ENCODE peak calls at places on chromosomes 5 and 9, in five cellular contexts. One of them, this sample, is unnamed.
A peak's percentile ranks its signal among the peaks of the same experiment; 100 is the strongest.

GRCh38 chr9:6348766-6349165 is 20.6 kb downstream of the TPD52L3 start:
- DNase-seq in stimulated activated CD8-positive, alpha-beta memory T cell treated with anti-CD3 and anti-CD28 coated beads, Interleukin-12 subunit alpha, Interleukin-12 subunit beta, amount 100 ng/mL, for 1 hour: no peak
- DNase-seq in effector memory CD8-positive, alpha-beta T cell: no peak
- DNase-seq in cardiac fibroblast: no peak
- DNase-seq in NCI-H446: no peak
- DNase-seq in this sample: no peak

GRCh38 chr9:16602494-16602893 is 268.0 kb downstream of the BNC2 start:
- DNase-seq in stimulated activated CD8-positive, alpha-beta memory T cell treated with anti-CD3 and anti-CD28 coated beads, Interleukin-12 subunit alpha, Interleukin-12 subunit beta, amount 100 ng/mL, for 1 hour: no peak
- DNase-seq in cardiac fibroblast: no peak
- DNase-seq in NCI-H446: no peak
- DNase-seq in effector memory CD8-positive, alpha-beta T cell: no peak
- DNase-seq in this sample: no peak

GRCh38 chr5:147051193-147051592 is 172.6 kb upstream of the PPP2R2B start:
- DNase-seq in effector memory CD8-positive, alpha-beta T cell: no peak
- DNase-seq in cardiac fibroblast: no peak
- DNase-seq in stimulated activated CD8-positive, alpha-beta memory T cell treated with anti-CD3 and anti-CD28 coated beads, Interleukin-12 subunit alpha, Interleukin-12 subunit beta, amount 100 ng/mL, for 1 hour: no peak
- DNase-seq in NCI-H446: no peak
- DNase-seq in this sample: no peak

GRCh38 chr9:83432877-83433276 is 105.3 kb downstream of the FRMD3 start:
- DNase-seq in stimulated activated CD8-positive, alpha-beta memory T cell treated with anti-CD3 and anti-CD28 coated beads, Interleukin-12 subunit alpha, Interleukin-12 subunit beta, amount 100 ng/mL, for 1 hour: no peak
- DNase-seq in cardiac fibroblast: no peak
- DNase-seq in effector memory CD8-positive, alpha-beta T cell: no peak
- DNase-seq in NCI-H446: no peak
- DNase-seq in this sample: no peak

GRCh38 chr9:82957526-82958379 is 105.2 kb downstream of the RASEF start:
- DNase-seq in NCI-H446: peak; percentile 51
- DNase-seq in cardiac fibroblast: no peak
- DNase-seq in effector memory CD8-positive, alpha-beta T cell: no peak
- DNase-seq in stimulated activated CD8-positive, alpha-beta memory T cell treated with anti-CD3 and anti-CD28 coated beads, Interleukin-12 subunit alpha, Interleukin-12 subunit beta, amount 100 ng/mL, for 1 hour: no peak
- DNase-seq in this sample: no peak

GRCh38 chr9:13322828-13323550 is 43.5 kb upstream of the MPDZ start:
- DNase-seq in NCI-H446: peak; percentile 100
- DNase-seq in effector memory CD8-positive, alpha-beta T cell: no peak
- DNase-seq in cardiac fibroblast: no peak
- DNase-seq in stimulated activated CD8-positive, alpha-beta memory T cell treated with anti-CD3 and anti-CD28 coated beads, Interleukin-12 subunit alpha, Interleukin-12 subunit beta, amount 100 ng/mL, for 1 hour: no peak
- DNase-seq in this sample: no peak

GRCh38 chr9:110128664-110129329 is 79.2 kb downstream of the C9orf152 start:
- DNase-seq in effector memory CD8-positive, alpha-beta T cell: no peak
- DNase-seq in stimulated activated CD8-positive, alpha-beta memory T cell treated with anti-CD3 and anti-CD28 coated beads, Interleukin-12 subunit alpha, Interleukin-12 subunit beta, amount 100 ng/mL, for 1 hour: no peak
- DNase-seq in NCI-H446: no peak
- DNase-seq in cardiac fibroblast: peak; percentile 22
- DNase-seq in this sample: peak; percentile 63

GRCh38 chr9:742914-743594 is 98.4 kb upstream of the DMRT1 start:
- DNase-seq in effector memory CD8-positive, alpha-beta T cell: no peak
- DNase-seq in NCI-H446: no peak
- DNase-seq in stimulated activated CD8-positive, alpha-beta memory T cell treated with anti-CD3 and anti-CD28 coated beads, Interleukin-12 subunit alpha, Interleukin-12 subunit beta, amount 100 ng/mL, for 1 hour: no peak
- DNase-seq in cardiac fibroblast: no peak
- DNase-seq in this sample: no peak

GRCh38 chr5:168288349-168289245 is 2.8 kb upstream of the WWC1 start:
- DNase-seq in NCI-H446: no peak
- DNase-seq in effector memory CD8-positive, alpha-beta T cell: no peak
- DNase-seq in cardiac fibroblast: no peak
- DNase-seq in stimulated activated CD8-positive, alpha-beta memory T cell treated with anti-CD3 and anti-CD28 coated beads, Interleukin-12 subunit alpha, Interleukin-12 subunit beta, amount 100 ng/mL, for 1 hour: no peak
- DNase-seq in this sample: no peak

GRCh38 chr9:10268500-10269485 is 344.0 kb downstream of the PTPRD start:
- DNase-seq in effector memory CD8-positive, alpha-beta T cell: no peak
- DNase-seq in stimulated activated CD8-positive, alpha-beta memory T cell treated with anti-CD3 and anti-CD28 coated beads, Interleukin-12 subunit alpha, Interleukin-12 subunit beta, amount 100 ng/mL, for 1 hour: no peak
- DNase-seq in cardiac fibroblast: peak; percentile 46
- DNase-seq in NCI-H446: peak; percentile 91
- DNase-seq in this sample: no peak

GRCh38 chr9:128703616-128704355 is 1.5 kb downstream of the PKN3 start:
- DNase-seq in cardiac fibroblast: no peak
- DNase-seq in NCI-H446: no peak
- DNase-seq in stimulated activated CD8-positive, alpha-beta memory T cell treated with anti-CD3 and anti-CD28 coated beads, Interleukin-12 subunit alpha, Interleukin-12 subunit beta, amount 100 ng/mL, for 1 hour: no peak
- DNase-seq in effector memory CD8-positive, alpha-beta T cell: no peak
- DNase-seq in this sample: no peak

GRCh38 chr5:73381587-73382411 is 66.8 kb downstream of the FOXD1 start:
- DNase-seq in cardiac fibroblast: no peak
- DNase-seq in NCI-H446: no peak
- DNase-seq in stimulated activated CD8-positive, alpha-beta memory T cell treated with anti-CD3 and anti-CD28 coated beads, Interleukin-12 subunit alpha, Interleukin-12 subunit beta, amount 100 ng/mL, for 1 hour: no peak
- DNase-seq in effector memory CD8-positive, alpha-beta T cell: no peak
- DNase-seq in this sample: no peak

GRCh38 chr5:158289967-158290366 is 431.0 kb upstream of the CLINT1 start:
- DNase-seq in cardiac fibroblast: no peak
- DNase-seq in stimulated activated CD8-positive, alpha-beta memory T cell treated with anti-CD3 and anti-CD28 coated beads, Interleukin-12 subunit alpha, Interleukin-12 subunit beta, amount 100 ng/mL, for 1 hour: no peak
- DNase-seq in effector memory CD8-positive, alpha-beta T cell: no peak
- DNase-seq in NCI-H446: no peak
- DNase-seq in this sample: no peak

GRCh38 chr5:115558388-115558956 is 13.9 kb upstream of the FEM1C start:
- DNase-seq in NCI-H446: no peak
- DNase-seq in stimulated activated CD8-positive, alpha-beta memory T cell treated with anti-CD3 and anti-CD28 coated beads, Interleukin-12 subunit alpha, Interleukin-12 subunit beta, amount 100 ng/mL, for 1 hour: no peak
- DNase-seq in effector memory CD8-positive, alpha-beta T cell: no peak
- DNase-seq in cardiac fibroblast: peak; percentile 65
- DNase-seq in this sample: no peak

GRCh38 chr5:171898379-171898778 is 108.1 kb downstream of the FBXW11 start:
- DNase-seq in effector memory CD8-positive, alpha-beta T cell: no peak
- DNase-seq in stimulated activated CD8-positive, alpha-beta memory T cell treated with anti-CD3 and anti-CD28 coated beads, Interleukin-12 subunit alpha, Interleukin-12 subunit beta, amount 100 ng/mL, for 1 hour: no peak
- DNase-seq in cardiac fibroblast: no peak
- DNase-seq in NCI-H446: no peak
- DNase-seq in this sample: no peak

GRCh38 chr5:127958421-127959011 is 125.0 kb upstream of the SLC12A2 start:
- DNase-seq in effector memory CD8-positive, alpha-beta T cell: no peak
- DNase-seq in stimulated activated CD8-positive, alpha-beta memory T cell treated with anti-CD3 and anti-CD28 coated beads, Interleukin-12 subunit alpha, Interleukin-12 subunit beta, amount 100 ng/mL, for 1 hour: no peak
- DNase-seq in NCI-H446: no peak
- DNase-seq in cardiac fibroblast: no peak
- DNase-seq in this sample: no peak

GRCh38 chr9:79377315-79377855 is 194.4 kb upstream of the TLE4 start:
- DNase-seq in stimulated activated CD8-positive, alpha-beta memory T cell treated with anti-CD3 and anti-CD28 coated beads, Interleukin-12 subunit alpha, Interleukin-12 subunit beta, amount 100 ng/mL, for 1 hour: no peak
- DNase-seq in cardiac fibroblast: no peak
- DNase-seq in NCI-H446: no peak
- DNase-seq in effector memory CD8-positive, alpha-beta T cell: no peak
- DNase-seq in this sample: no peak

GRCh38 chr5:76174101-76174500 is 90.9 kb downstream of the SV2C start:
- DNase-seq in stimulated activated CD8-positive, alpha-beta memory T cell treated with anti-CD3 and anti-CD28 coated beads, Interleukin-12 subunit alpha, Interleukin-12 subunit beta, amount 100 ng/mL, for 1 hour: no peak
- DNase-seq in cardiac fibroblast: no peak
- DNase-seq in NCI-H446: no peak
- DNase-seq in effector memory CD8-positive, alpha-beta T cell: no peak
- DNase-seq in this sample: no peak

GRCh38 chr9:76866689-76867088 is 39.2 kb downstream of the PRUNE2 start:
- DNase-seq in cardiac fibroblast: peak; percentile 69
- DNase-seq in effector memory CD8-positive, alpha-beta T cell: no peak
- DNase-seq in NCI-H446: no peak
- DNase-seq in stimulated activated CD8-positive, alpha-beta memory T cell treated with anti-CD3 and anti-CD28 coated beads, Interleukin-12 subunit alpha, Interleukin-12 subunit beta, amount 100 ng/mL, for 1 hour: no peak
- DNase-seq in this sample: no peak

GRCh38 chr5:36177715-36178556 is 26.0 kb downstream of the SKP2 start:
- DNase-seq in NCI-H446: peak; percentile 65
- DNase-seq in stimulated activated CD8-positive, alpha-beta memory T cell treated with anti-CD3 and anti-CD28 coated beads, Interleukin-12 subunit alpha, Interleukin-12 subunit beta, amount 100 ng/mL, for 1 hour: no peak
- DNase-seq in cardiac fibroblast: peak; percentile 79
- DNase-seq in effector memory CD8-positive, alpha-beta T cell: no peak
- DNase-seq in this sample: no peak

GRCh38 chr5:143229426-143229895 is 174.0 kb downstream of the NR3C1 start:
- DNase-seq in NCI-H446: no peak
- DNase-seq in effector memory CD8-positive, alpha-beta T cell: no peak
- DNase-seq in cardiac fibroblast: no peak
- DNase-seq in stimulated activated CD8-positive, alpha-beta memory T cell treated with anti-CD3 and anti-CD28 coated beads, Interleukin-12 subunit alpha, Interleukin-12 subunit beta, amount 100 ng/mL, for 1 hour: no peak
- DNase-seq in this sample: no peak

GRCh38 chr9:976258-976804 is at the start of gene DMRT3:
- DNase-seq in cardiac fibroblast: no peak
- DNase-seq in NCI-H446: no peak
- DNase-seq in stimulated activated CD8-positive, alpha-beta memory T cell treated with anti-CD3 and anti-CD28 coated beads, Interleukin-12 subunit alpha, Interleukin-12 subunit beta, amount 100 ng/mL, for 1 hour: no peak
- DNase-seq in effector memory CD8-positive, alpha-beta T cell: no peak
- DNase-seq in this sample: no peak

GRCh38 chr9:74122661-74123060 is 374.5 kb upstream of the RORB start:
- DNase-seq in effector memory CD8-positive, alpha-beta T cell: no peak
- DNase-seq in NCI-H446: no peak
- DNase-seq in stimulated activated CD8-positive, alpha-beta memory T cell treated with anti-CD3 and anti-CD28 coated beads, Interleukin-12 subunit alpha, Interleukin-12 subunit beta, amount 100 ng/mL, for 1 hour: no peak
- DNase-seq in cardiac fibroblast: no peak
- DNase-seq in this sample: no peak

GRCh38 chr5:16889203-16889971 is 46.7 kb downstream of the MYO10 start:
- DNase-seq in effector memory CD8-positive, alpha-beta T cell: no peak
- DNase-seq in NCI-H446: no peak
- DNase-seq in cardiac fibroblast: peak; percentile 68
- DNase-seq in stimulated activated CD8-positive, alpha-beta memory T cell treated with anti-CD3 and anti-CD28 coated beads, Interleukin-12 subunit alpha, Interleukin-12 subunit beta, amount 100 ng/mL, for 1 hour: no peak
- DNase-seq in this sample: no peak

GRCh38 chr5:67561145-67561932 is 364.7 kb upstream of the CD180 start:
- DNase-seq in cardiac fibroblast: peak; percentile 50
- DNase-seq in NCI-H446: no peak
- DNase-seq in stimulated activated CD8-positive, alpha-beta memory T cell treated with anti-CD3 and anti-CD28 coated beads, Interleukin-12 subunit alpha, Interleukin-12 subunit beta, amount 100 ng/mL, for 1 hour: no peak
- DNase-seq in effector memory CD8-positive, alpha-beta T cell: no peak
- DNase-seq in this sample: no peak

GRCh38 chr5:102937916-102938315 is 182.0 kb downstream of the GIN1 start:
- DNase-seq in effector memory CD8-positive, alpha-beta T cell: no peak
- DNase-seq in cardiac fibroblast: no peak
- DNase-seq in NCI-H446: no peak
- DNase-seq in stimulated activated CD8-positive, alpha-beta memory T cell treated with anti-CD3 and anti-CD28 coated beads, Interleukin-12 subunit alpha, Interleukin-12 subunit beta, amount 100 ng/mL, for 1 hour: no peak
- DNase-seq in this sample: no peak

GRCh38 chr9:12863624-12864023 is 88.8 kb downstream of the LURAP1L start:
- DNase-seq in cardiac fibroblast: no peak
- DNase-seq in stimulated activated CD8-positive, alpha-beta memory T cell treated with anti-CD3 and anti-CD28 coated beads, Interleukin-12 subunit alpha, Interleukin-12 subunit beta, amount 100 ng/mL, for 1 hour: no peak
- DNase-seq in effector memory CD8-positive, alpha-beta T cell: no peak
- DNase-seq in NCI-H446: no peak
- DNase-seq in this sample: no peak

This sample was measured in memory B cell.